ENCODE peak calls at places on chromosomes 5 and 9, in seven cellular contexts. P is thoracic aorta, W is stomach, I is suprapubic skin, R is fibroblast of villous mesenchyme, V is HFF-Myc, U is DND-41. J is an unnamed sample.

GRCh38 chr5:170563808-170564207 is 60.0 kb downstream of the KCNIP1 start:
- DNase-seq in P (no peak), W (no peak), I (no peak), R (no peak), V (no peak), U (no peak), J (no peak)

GRCh38 chr5:133052317-133053175 is 733 bp downstream of the HSPA4 start:
- DNase-seq in P (no peak), W (peak), I (peak), R (peak), V (no peak), U (peak), J (peak)

GRCh38 chr9:137127301-137128157 is 11.4 kb upstream of the GRIN1 start:
- DNase-seq in P (no peak), W (peak), I (no peak), R (peak), V (no peak), U (peak), J (peak)

GRCh38 chr9:135930446-135931345 is 23.4 kb upstream of the CAMSAP1 start:
- DNase-seq in P (no peak), W (no peak), I (peak), R (no peak), V (no peak), U (no peak), J (no peak)

GRCh38 chr5:156295434-156295833 is 31.5 kb upstream of the SGCD start:
- DNase-seq in P (no peak), W (no peak), I (no peak), R (no peak), V (no peak), U (no peak), J (no peak)

GRCh38 chr9:127178646-127179632 is 56.5 kb upstream of the ANGPTL2 start:
- DNase-seq in P (no peak), W (peak), I (peak), R (peak), V (no peak), U (no peak), J (no peak)

GRCh38 chr5:180455872-180456271 is 38.3 kb upstream of the CNOT6 start:
- DNase-seq in P (no peak), W (no peak), I (no peak), R (no peak), V (no peak), U (no peak), J (no peak)

GRCh38 chr9:126397056-126397455 is 70.4 kb downstream of the MVB12B start:
- DNase-seq in P (no peak), W (peak), I (no peak), R (no peak), V (no peak), U (peak), J (peak)

GRCh38 chr5:24598926-24599325 is 45.9 kb downstream of the CDH10 start:
- DNase-seq in P (no peak), W (no peak), I (no peak), R (no peak), V (no peak), U (no peak), J (no peak)

GRCh38 chr9:19809422-19810269 is 20.8 kb upstream of the SLC24A2 start:
- DNase-seq in P (no peak), W (no peak), I (no peak), R (no peak), V (no peak), U (no peak), J (no peak)

GRCh38 chr5:178466342-178466741 is 123.9 kb downstream of the COL23A1 start:
- DNase-seq in P (no peak), W (no peak), I (peak), R (no peak), V (no peak), U (no peak), J (no peak)

GRCh38 chr5:109753279-109753678 is 63.6 kb downstream of the MAN2A1 start:
- DNase-seq in P (no peak), W (no peak), I (no peak), R (no peak), V (no peak), U (no peak), J (no peak)

GRCh38 chr5:58849995-58850667 is 267.3 kb downstream of the RAB3C start:
- DNase-seq in P (no peak), W (peak), I (no peak), R (peak), V (peak), U (no peak), J (no peak)
- TF ChIP-seq CTCF in P (peak), W (peak), I (peak), R (peak), V (peak), U (peak), J (peak)

GRCh38 chr9:34341659-34342266 is 12.4 kb downstream of the NUDT2 start:
- DNase-seq in P (no peak), W (no peak), I (no peak), R (no peak), V (no peak), U (no peak), J (no peak)
- TF ChIP-seq CTCF in P (no peak), W (no peak), I (no peak), R (no peak), V (no peak), U (no peak), J (no peak)

GRCh38 chr5:96995419-96995818 is 59.5 kb downstream of the LNPEP start:
- DNase-seq in P (no peak), W (no peak), I (no peak), R (no peak), V (no peak), U (no peak), J (no peak)
- TF ChIP-seq CTCF in P (no peak), W (no peak), I (no peak), R (no peak), V (no peak), U (no peak), J (no peak)

GRCh38 chr9:77472646-77473045 is 175.5 kb downstream of the GNA14 start:
- DNase-seq in P (no peak), W (no peak), I (no peak), R (no peak), V (no peak), U (no peak), J (no peak)
- TF ChIP-seq CTCF in P (no peak), W (no peak), I (no peak), R (no peak), V (no peak), U (no peak), J (no peak)

DNA sequence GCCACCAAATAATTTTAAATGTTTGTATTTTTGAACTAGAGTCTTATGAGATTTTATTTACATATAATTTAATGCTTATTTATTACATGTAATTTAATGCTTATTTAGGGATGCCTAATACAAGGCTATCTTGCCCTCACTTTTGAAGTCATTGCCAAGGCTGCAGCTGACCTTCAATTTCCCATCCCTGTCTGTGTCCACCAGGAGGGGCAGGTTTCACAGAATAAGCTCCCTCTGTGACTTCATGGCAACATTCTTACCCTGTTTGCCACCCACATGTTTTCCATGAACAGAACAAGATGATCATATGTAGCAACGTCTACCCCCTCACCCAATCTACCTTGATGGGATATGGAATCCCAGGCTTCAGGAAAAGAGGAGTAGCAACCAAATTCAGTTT is 27.0 kb downstream of the C5 start:
- DNase-seq in P (no peak), W (no peak), I (no peak), R (peak), V (no peak), U (no peak), J (no peak)
- TF ChIP-seq CTCF in P (no peak), W (no peak), I (no peak), R (peak), V (peak), U (no peak), J (no peak)

DNA sequence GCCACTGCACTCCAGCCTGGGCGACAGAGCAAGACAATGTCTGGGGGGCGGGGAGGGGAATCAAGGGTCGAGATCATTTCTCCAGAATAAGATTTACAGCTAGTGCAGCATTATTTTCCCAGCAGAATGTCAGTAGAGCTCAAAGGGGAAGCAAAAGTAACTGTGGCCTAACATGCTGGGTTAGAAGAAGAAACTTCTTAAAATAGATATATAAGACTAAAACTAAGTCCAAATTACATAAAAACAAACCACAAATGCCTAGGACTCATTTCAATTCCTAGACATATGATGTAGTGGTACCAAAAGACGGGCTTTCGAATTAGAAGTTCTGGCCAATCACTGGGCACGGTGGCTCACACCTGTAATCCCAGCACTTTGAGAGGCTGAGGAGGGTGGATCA is 20.8 kb upstream of the MELK start:
- DNase-seq in P (no peak), W (no peak), I (no peak), R (no peak), V (no peak), U (no peak), J (no peak)
- TF ChIP-seq CTCF in P (no peak), W (no peak), I (no peak), R (no peak), V (no peak), U (no peak), J (no peak)

J was measured in activated CD8-positive, alpha-beta T cell treated with anti-CD3 and anti-CD28 coated beads for 36 hours.